ENCODE peak calls at places on chromosomes 11 and 22, in eight cellular contexts. One of them, this sample, is unnamed.

GRCh38 chr11:2525166-2525861 is 80.5 kb downstream of the KCNQ1 start:
- DNase-seq in uterus: peak; percentile 11
- DNase-seq in pancreas: peak; percentile 73
- DNase-seq in GM23338: no peak
- DNase-seq in AG04450: no peak
- DNase-seq in psoas muscle: peak; percentile 42
- DNase-seq in cardiac muscle cell: no peak
- DNase-seq in PC-9: no peak
- DNase-seq in this sample: no peak

GRCh38 chr11:14906614-14907392 is 14.8 kb upstream of the CYP2R1 start:
- DNase-seq in uterus: no peak
- DNase-seq in pancreas: peak; percentile 41
- DNase-seq in GM23338: no peak
- DNase-seq in AG04450: no peak
- DNase-seq in psoas muscle: no peak
- DNase-seq in cardiac muscle cell: no peak
- DNase-seq in PC-9: no peak
- DNase-seq in this sample: peak; percentile 8

GRCh38 chr11:46210133-46210636 is 67.3 kb upstream of the CREB3L1 start:
- DNase-seq in uterus: no peak
- DNase-seq in pancreas: no peak
- DNase-seq in GM23338: no peak
- DNase-seq in AG04450: peak; percentile 20
- DNase-seq in psoas muscle: no peak
- DNase-seq in cardiac muscle cell: no peak
- DNase-seq in PC-9: peak; percentile 12
- DNase-seq in this sample: no peak

GRCh38 chr11:2795491-2795991 is 90.0 kb downstream of the CDKN1C start:
- DNase-seq in uterus: peak; percentile 14
- DNase-seq in pancreas: peak; percentile 50
- DNase-seq in GM23338: no peak
- DNase-seq in AG04450: no peak
- DNase-seq in psoas muscle: peak; percentile 50
- DNase-seq in cardiac muscle cell: no peak
- DNase-seq in PC-9: no peak
- DNase-seq in this sample: no peak

GRCh38 chr11:121892131-121892681 is 223.8 kb downstream of the BLID start:
- DNase-seq in uterus: no peak
- DNase-seq in pancreas: no peak
- DNase-seq in GM23338: peak; percentile 61
- DNase-seq in AG04450: no peak
- DNase-seq in psoas muscle: peak; percentile 60
- DNase-seq in cardiac muscle cell: peak; percentile 12
- DNase-seq in PC-9: peak; percentile 21
- DNase-seq in this sample: no peak

GRCh38 chr11:3169235-3169951 is 4.3 kb upstream of the OSBPL5 start:
- DNase-seq in uterus: no peak
- DNase-seq in pancreas: peak; percentile 81
- DNase-seq in GM23338: peak; percentile 71
- DNase-seq in AG04450: no peak
- DNase-seq in psoas muscle: peak; percentile 80
- DNase-seq in cardiac muscle cell: peak; percentile 18
- DNase-seq in PC-9: peak; percentile 31
- DNase-seq in this sample: no peak

GRCh38 chr11:86596861-86597632 is 75.4 kb downstream of the ME3 start:
- DNase-seq in uterus: no peak
- DNase-seq in pancreas: no peak
- DNase-seq in GM23338: no peak
- DNase-seq in AG04450: no peak
- DNase-seq in psoas muscle: no peak
- DNase-seq in cardiac muscle cell: no peak
- DNase-seq in PC-9: no peak
- DNase-seq in this sample: no peak

GRCh38 chr22:40597541-40598453 is 38.7 kb downstream of the MRTFA start:
- DNase-seq in uterus: no peak
- DNase-seq in pancreas: no peak
- DNase-seq in GM23338: no peak
- DNase-seq in AG04450: no peak
- DNase-seq in psoas muscle: no peak
- DNase-seq in cardiac muscle cell: no peak
- DNase-seq in PC-9: no peak
- DNase-seq in this sample: no peak

GRCh38 chr11:112523477-112523876 is 262.8 kb upstream of the PLET1 start:
- DNase-seq in uterus: no peak
- DNase-seq in pancreas: no peak
- DNase-seq in GM23338: peak; percentile 5
- DNase-seq in AG04450: no peak
- DNase-seq in psoas muscle: no peak
- DNase-seq in cardiac muscle cell: peak; percentile 47
- DNase-seq in PC-9: no peak
- DNase-seq in this sample: no peak

GRCh38 chr22:49670610-49671330 is 156.9 kb downstream of the BRD1 start:
- DNase-seq in uterus: no peak
- DNase-seq in pancreas: no peak
- DNase-seq in GM23338: no peak
- DNase-seq in AG04450: no peak
- DNase-seq in psoas muscle: no peak
- DNase-seq in cardiac muscle cell: no peak
- DNase-seq in PC-9: no peak
- DNase-seq in this sample: no peak

GRCh38 chr11:15901790-15902189 is 454.6 kb downstream of the SOX6 start:
- DNase-seq in uterus: no peak
- DNase-seq in pancreas: no peak
- DNase-seq in GM23338: no peak
- DNase-seq in AG04450: no peak
- DNase-seq in psoas muscle: no peak
- DNase-seq in cardiac muscle cell: no peak
- DNase-seq in PC-9: no peak
- DNase-seq in this sample: no peak

GRCh38 chr11:15665368-15665871 is 550.7 kb downstream of the INSC start:
- DNase-seq in uterus: no peak
- DNase-seq in pancreas: no peak
- DNase-seq in GM23338: no peak
- DNase-seq in AG04450: no peak
- DNase-seq in psoas muscle: no peak
- DNase-seq in cardiac muscle cell: no peak
- DNase-seq in PC-9: no peak
- DNase-seq in this sample: no peak

DNA sequence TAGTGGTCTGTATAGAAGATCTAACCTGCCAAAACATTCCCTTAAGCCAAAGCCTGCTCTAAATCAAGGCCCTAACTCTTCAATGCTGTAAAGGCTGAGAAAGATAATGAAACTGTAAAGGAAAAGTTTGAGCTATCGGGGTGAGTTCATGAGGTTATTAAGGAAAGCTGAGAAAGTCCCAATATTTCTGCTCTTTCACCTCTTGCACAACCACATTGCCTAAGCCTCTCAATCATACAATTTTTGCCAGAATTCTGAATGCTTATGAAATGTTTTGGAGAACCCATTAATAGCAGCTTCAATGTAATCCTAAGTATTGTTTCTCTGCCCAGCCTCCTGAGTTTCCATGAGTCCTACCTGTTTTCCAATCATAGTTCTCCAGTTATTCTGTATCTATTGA is 373.2 kb downstream of the LUZP2 start:
- DNase-seq in uterus: no peak
- DNase-seq in pancreas: no peak
- DNase-seq in GM23338: no peak
- DNase-seq in AG04450: no peak
- DNase-seq in psoas muscle: no peak
- DNase-seq in cardiac muscle cell: no peak
- DNase-seq in PC-9: no peak
- DNase-seq in this sample: no peak
- TF ChIP-seq CTCF in uterus: no peak
- TF ChIP-seq CTCF in pancreas: no peak
- TF ChIP-seq CTCF in GM23338: no peak
- TF ChIP-seq CTCF in AG04450: no peak
- TF ChIP-seq CTCF in psoas muscle: no peak
- TF ChIP-seq CTCF in cardiac muscle cell: no peak
- TF ChIP-seq CTCF in PC-9: no peak
- TF ChIP-seq CTCF in this sample: no peak

DNA sequence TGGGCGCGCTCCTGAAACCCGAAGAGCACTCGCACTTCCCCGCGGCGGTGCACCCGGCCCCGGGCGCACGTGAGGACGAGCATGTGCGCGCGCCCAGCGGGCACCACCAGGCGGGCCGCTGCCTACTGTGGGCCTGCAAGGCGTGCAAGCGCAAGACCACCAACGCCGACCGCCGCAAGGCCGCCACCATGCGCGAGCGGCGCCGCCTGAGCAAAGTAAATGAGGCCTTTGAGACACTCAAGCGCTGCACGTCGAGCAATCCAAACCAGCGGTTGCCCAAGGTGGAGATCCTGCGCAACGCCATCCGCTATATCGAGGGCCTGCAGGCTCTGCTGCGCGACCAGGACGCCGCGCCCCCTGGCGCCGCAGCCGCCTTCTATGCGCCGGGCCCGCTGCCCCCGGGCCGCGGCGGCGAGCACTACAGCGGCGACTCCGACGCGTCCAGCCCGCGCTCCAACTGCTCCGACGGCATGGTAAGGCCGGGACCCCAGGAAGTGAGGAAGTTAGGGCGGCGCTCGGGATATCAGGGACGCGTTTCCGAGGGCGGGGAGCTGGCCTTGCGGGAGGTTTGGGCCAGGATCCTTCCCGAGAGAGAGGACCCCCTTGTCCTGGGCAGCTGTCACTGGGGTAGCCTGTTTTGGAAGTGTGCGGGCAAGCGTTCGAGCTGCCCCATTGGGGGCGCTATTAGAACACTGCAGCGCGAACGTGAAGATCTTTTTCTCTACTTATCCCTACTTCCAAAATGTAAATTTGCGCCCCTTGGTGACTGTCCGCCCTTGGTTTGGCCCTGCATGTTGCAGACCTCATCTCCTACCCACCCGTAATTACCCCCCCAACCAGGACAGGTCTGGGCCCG is 797 bp downstream of the MYOD1 start:
- DNase-seq in uterus: no peak
- DNase-seq in pancreas: peak; percentile 55
- DNase-seq in GM23338: peak; percentile 79
- DNase-seq in AG04450: no peak
- DNase-seq in psoas muscle: peak; percentile 83
- DNase-seq in cardiac muscle cell: peak; percentile 52
- DNase-seq in PC-9: no peak
- DNase-seq in this sample: no peak
- H3K27me3 ChIP-seq in uterus: no peaks in the 10 kb centered on the region
- H3K27me3 ChIP-seq in pancreas: peaks cover 21% of the 10 kb centered on the region
- H3K27me3 ChIP-seq in GM23338: peaks cover 100% of the 10 kb centered on the region
- H3K27me3 ChIP-seq in AG04450: peaks cover 56% of the 10 kb centered on the region
- H3K27me3 ChIP-seq in psoas muscle: no peaks in the 10 kb centered on the region
- H3K27me3 ChIP-seq in cardiac muscle cell: peaks cover 100% of the 10 kb centered on the region
- H3K27me3 ChIP-seq in PC-9: peaks cover 55% of the 10 kb centered on the region
- H3K27me3 ChIP-seq in this sample: no peaks in the 10 kb centered on the region

GRCh38 chr22:32951081-32951806 is 106.9 kb downstream of the SYN3 start:
- DNase-seq in uterus: no peak
- DNase-seq in pancreas: no peak
- DNase-seq in GM23338: peak; percentile 70
- DNase-seq in AG04450: no peak
- DNase-seq in psoas muscle: no peak
- DNase-seq in cardiac muscle cell: peak; percentile 35
- DNase-seq in PC-9: no peak
- DNase-seq in this sample: no peak
- TF ChIP-seq CTCF in uterus: no peak
- TF ChIP-seq CTCF in pancreas: no peak
- TF ChIP-seq CTCF in GM23338: peak; percentile 69
- TF ChIP-seq CTCF in AG04450: no peak
- TF ChIP-seq CTCF in psoas muscle: no peak
- TF ChIP-seq CTCF in cardiac muscle cell: peak; percentile 16
- TF ChIP-seq CTCF in PC-9: no peak
- TF ChIP-seq CTCF in this sample: no peak

GRCh38 chr22:37425369-37425768 is 1.9 kb downstream of the ELFN2 start:
- DNase-seq in uterus: no peak
- DNase-seq in pancreas: no peak
- DNase-seq in GM23338: no peak
- DNase-seq in AG04450: no peak
- DNase-seq in psoas muscle: no peak
- DNase-seq in cardiac muscle cell: no peak
- DNase-seq in PC-9: no peak
- DNase-seq in this sample: no peak
- H3K27me3 ChIP-seq in uterus: no peaks in the 10 kb centered on the region
- H3K27me3 ChIP-seq in pancreas: no peaks in the 10 kb centered on the region
- H3K27me3 ChIP-seq in GM23338: peaks cover 68% of the 10 kb centered on the region
- H3K27me3 ChIP-seq in AG04450: no peaks in the 10 kb centered on the region
- H3K27me3 ChIP-seq in psoas muscle: peaks cover 32% of the 10 kb centered on the region
- H3K27me3 ChIP-seq in cardiac muscle cell: peaks cover 100% of the 10 kb centered on the region
- H3K27me3 ChIP-seq in PC-9: no peaks in the 10 kb centered on the region
- H3K27me3 ChIP-seq in this sample: peaks cover 10% of the 10 kb centered on the region

DNA sequence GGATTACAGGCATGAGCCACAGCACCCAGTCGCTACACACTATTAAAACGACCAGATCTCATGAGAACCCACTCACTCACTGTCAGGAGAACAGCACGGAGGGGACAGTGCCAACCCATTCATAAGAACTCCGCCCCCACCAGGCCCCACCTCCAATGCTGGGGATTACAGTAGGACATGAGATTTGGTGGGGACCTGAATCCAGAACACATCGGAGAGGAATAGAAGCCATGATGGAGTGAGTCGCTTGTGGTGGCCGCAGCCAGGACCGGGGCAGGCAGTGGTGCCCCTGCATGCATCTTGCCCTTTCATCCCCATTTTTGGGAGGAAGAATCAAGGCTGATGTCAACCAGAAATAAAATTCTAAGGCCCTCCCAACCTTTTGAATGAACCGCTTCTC is 8.7 kb downstream of the NADSYN1 start:
- DNase-seq in uterus: no peak
- DNase-seq in pancreas: no peak
- DNase-seq in GM23338: no peak
- DNase-seq in AG04450: no peak
- DNase-seq in psoas muscle: no peak
- DNase-seq in cardiac muscle cell: no peak
- DNase-seq in PC-9: no peak
- DNase-seq in this sample: no peak
- TF ChIP-seq CTCF in uterus: no peak
- TF ChIP-seq CTCF in pancreas: no peak
- TF ChIP-seq CTCF in GM23338: no peak
- TF ChIP-seq CTCF in AG04450: no peak
- TF ChIP-seq CTCF in psoas muscle: no peak
- TF ChIP-seq CTCF in cardiac muscle cell: no peak
- TF ChIP-seq CTCF in PC-9: no peak
- TF ChIP-seq CTCF in this sample: no peak

GRCh38 chr22:29519996-29520395 is 33.6 kb downstream of the THOC5 start:
- DNase-seq in uterus: no peak
- DNase-seq in pancreas: no peak
- DNase-seq in GM23338: no peak
- DNase-seq in AG04450: no peak
- DNase-seq in psoas muscle: no peak
- DNase-seq in cardiac muscle cell: no peak
- DNase-seq in PC-9: no peak
- DNase-seq in this sample: no peak
- H3K27me3 ChIP-seq in uterus: no peaks in the 10 kb centered on the region
- H3K27me3 ChIP-seq in pancreas: no peaks in the 10 kb centered on the region
- H3K27me3 ChIP-seq in GM23338: no peaks in the 10 kb centered on the region
- H3K27me3 ChIP-seq in AG04450: no peaks in the 10 kb centered on the region
- H3K27me3 ChIP-seq in psoas muscle: no peaks in the 10 kb centered on the region
- H3K27me3 ChIP-seq in cardiac muscle cell: no peaks in the 10 kb centered on the region
- H3K27me3 ChIP-seq in PC-9: no peaks in the 10 kb centered on the region
- H3K27me3 ChIP-seq in this sample: no peaks in the 10 kb centered on the region

This sample was measured in GM06990.